ENCODE peak calls at places on chromosomes 5 and 9, in five cellular contexts. B is HepG2, D is GM12878, L is K562, G is H1. Z is an unnamed sample.

GRCh38 chr5:124239572-124239971 is 506.9 kb downstream of the ZNF608 start:
- DNase-seq in G (no peak), L (no peak), B (no peak), D (no peak), Z (no peak)

GRCh38 chr9:129459550-129460322 is 161.2 kb downstream of the C9orf50 start:
- DNase-seq in G (peak; percentile 71), B (no peak), L (no peak), D (no peak), Z (no peak)

GRCh38 chr9:82367929-82368328 is 379.4 kb downstream of the SPATA31D1 start:
- DNase-seq in B (no peak), L (no peak), D (no peak), G (no peak), Z (no peak)

GRCh38 chr9:76223749-76224340 is 170.4 kb downstream of the RFK start:
- DNase-seq in G (no peak), B (no peak), D (no peak), L (no peak), Z (no peak)

GRCh38 chr5:103444333-103445038 is 118.1 kb downstream of the NUDT12 start:
- DNase-seq in G (no peak), L (no peak), B (no peak), D (no peak), Z (no peak)

GRCh38 chr5:139103762-139104161 is 94.4 kb downstream of the SIL1 start:
- DNase-seq in L (no peak), B (no peak), D (no peak), G (no peak), Z (no peak)

GRCh38 chr9:19232830-19233194 is 2.3 kb downstream of the DENND4C start:
- DNase-seq in D (peak; percentile 46), B (no peak), L (no peak), G (no peak), Z (no peak)

GRCh38 chr5:135999396-136000139 is 29.2 kb upstream of the TGFBI start:
- DNase-seq in G (no peak), D (no peak), L (no peak), B (no peak), Z (no peak)

GRCh38 chr9:78301466-78301865 is 4.5 kb downstream of the PSAT1 start:
- DNase-seq in L (no peak), B (no peak), D (no peak), G (no peak), Z (no peak)

GRCh38 chr5:178242416-178242815 is 9.8 kb upstream of the PHYKPL start:
- DNase-seq in B (no peak), L (no peak), D (no peak), G (no peak), Z (no peak)

GRCh38 chr5:178241688-178242231 is 9.2 kb upstream of the PHYKPL start:
- DNase-seq in L (no peak), D (no peak), B (no peak), G (no peak), Z (no peak)

GRCh38 chr5:178246736-178247135 is 14.1 kb upstream of the PHYKPL start:
- DNase-seq in D (no peak), B (no peak), G (no peak), L (no peak), Z (no peak)

GRCh38 chr5:178245389-178245788 is 12.8 kb upstream of the PHYKPL start:
- DNase-seq in L (no peak), G (no peak), D (no peak), B (no peak), Z (no peak)

GRCh38 chr5:178244566-178244965 is 12.0 kb upstream of the PHYKPL start:
- DNase-seq in B (no peak), G (no peak), L (no peak), D (no peak), Z (no peak)
- TF ChIP-seq CREB1 in B (no peak), G (no peak), L (no peak), D (no peak), Z (no peak)

GRCh38 chr5:140312791-140313189 is 9.9 kb upstream of the PFDN1 start:
- DNase-seq in D (no peak), L (no peak), G (no peak), B (no peak), Z (no peak)
- H3K27ac ChIP-seq in D (no peak overlapping the region), L (no peak overlapping the region), G (no peak overlapping the region), B (no peak overlapping the region), Z (no peak overlapping the region)

GRCh38 chr5:72540759-72541438 is 33.7 kb upstream of the ZNF366 start:
- DNase-seq in G (no peak), B (no peak), L (no peak), D (no peak), Z (no peak)

GRCh38 chr5:72539726-72540125 is 32.5 kb upstream of the ZNF366 start:
- DNase-seq in D (no peak), G (no peak), L (no peak), B (no peak), Z (no peak)

GRCh38 chr5:72543365-72543764 is 36.2 kb upstream of the ZNF366 start:
- DNase-seq in B (no peak), G (no peak), L (no peak), D (no peak), Z (no peak)

GRCh38 chr5:72542695-72543094 is 35.5 kb upstream of the ZNF366 start:
- DNase-seq in L (no peak), D (no peak), B (no peak), G (no peak), Z (no peak)

GRCh38 chr5:72541501-72542235 is 34.5 kb upstream of the ZNF366 start:
- DNase-seq in D (no peak), L (no peak), G (no peak), B (no peak), Z (no peak)
- H3K4me3 ChIP-seq in D (no peak overlapping the region), L (no peak overlapping the region), G (no peak overlapping the region), B (no peak overlapping the region), Z (no peak overlapping the region)

GRCh38 chr5:180162304-180162661 is 46.7 kb downstream of the RASGEF1C start:
- DNase-seq in G (no peak), D (no peak), B (no peak), L (no peak), Z (no peak)

GRCh38 chr5:180160822-180161221 is 48.2 kb downstream of the RASGEF1C start:
- DNase-seq in L (no peak), D (no peak), G (no peak), B (no peak), Z (no peak)

GRCh38 chr5:180159756-180160155 is 49.3 kb downstream of the RASGEF1C start:
- DNase-seq in B (no peak), L (no peak), G (no peak), D (no peak), Z (no peak)

GRCh38 chr5:180161420-180162303 is 47.3 kb downstream of the RASGEF1C start:
- DNase-seq in D (no peak), L (no peak), B (peak; percentile 31), G (no peak), Z (peak; percentile 44)

DNA sequence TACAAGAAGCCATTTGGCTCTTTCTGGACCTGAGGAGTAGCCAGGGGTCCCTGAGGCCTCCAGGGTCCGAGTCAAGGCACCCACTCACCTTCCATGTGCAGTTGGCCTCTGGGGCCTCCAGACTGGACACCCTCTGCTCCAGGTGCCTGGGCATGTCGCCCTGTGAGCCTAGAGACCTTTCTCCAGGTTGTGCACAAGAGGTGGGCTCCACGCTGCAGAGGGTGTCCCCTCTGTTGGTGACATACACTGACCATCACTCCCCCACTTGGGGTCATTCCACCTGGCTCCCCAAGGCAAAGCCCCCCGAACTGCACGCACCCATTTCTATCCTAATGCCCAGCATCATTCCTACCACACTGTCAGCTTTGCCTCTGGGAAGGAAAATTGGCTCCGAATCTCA is 48.8 kb downstream of the RASGEF1C start:
- DNase-seq in G (no peak), L (no peak), D (no peak), B (no peak), Z (no peak)
- TF ChIP-seq CREB1 in G (no peak), L (no peak), D (no peak), B (no peak), Z (no peak)

DNA sequence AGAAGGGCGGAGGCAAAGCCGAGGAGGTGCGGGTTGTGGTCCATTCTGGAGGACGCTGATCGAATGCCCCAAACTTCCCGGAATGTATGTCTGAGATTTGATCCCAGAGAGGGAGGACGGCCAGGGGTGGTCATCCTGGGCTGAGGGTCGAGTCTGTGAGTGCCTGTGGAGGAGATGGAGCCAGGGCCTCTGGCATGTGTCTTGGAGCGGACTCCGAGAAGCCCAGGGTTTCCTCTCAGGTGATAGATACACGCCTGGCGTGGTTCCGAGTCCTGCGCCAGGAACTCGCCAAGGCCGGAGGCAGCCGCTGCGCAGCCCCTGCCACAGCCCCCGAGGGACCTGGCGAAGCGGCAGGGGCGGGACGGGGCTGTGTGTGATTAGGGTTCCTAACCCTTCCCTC is 363 bp downstream of the ZNF454 start:
- DNase-seq in B (no peak), L (no peak), G (no peak), D (no peak), Z (no peak)
- H3K27ac ChIP-seq in B (no peak overlapping the region), L (no peak overlapping the region), G (no peak overlapping the region), D (no peak overlapping the region), Z (no peak overlapping the region)

DNA sequence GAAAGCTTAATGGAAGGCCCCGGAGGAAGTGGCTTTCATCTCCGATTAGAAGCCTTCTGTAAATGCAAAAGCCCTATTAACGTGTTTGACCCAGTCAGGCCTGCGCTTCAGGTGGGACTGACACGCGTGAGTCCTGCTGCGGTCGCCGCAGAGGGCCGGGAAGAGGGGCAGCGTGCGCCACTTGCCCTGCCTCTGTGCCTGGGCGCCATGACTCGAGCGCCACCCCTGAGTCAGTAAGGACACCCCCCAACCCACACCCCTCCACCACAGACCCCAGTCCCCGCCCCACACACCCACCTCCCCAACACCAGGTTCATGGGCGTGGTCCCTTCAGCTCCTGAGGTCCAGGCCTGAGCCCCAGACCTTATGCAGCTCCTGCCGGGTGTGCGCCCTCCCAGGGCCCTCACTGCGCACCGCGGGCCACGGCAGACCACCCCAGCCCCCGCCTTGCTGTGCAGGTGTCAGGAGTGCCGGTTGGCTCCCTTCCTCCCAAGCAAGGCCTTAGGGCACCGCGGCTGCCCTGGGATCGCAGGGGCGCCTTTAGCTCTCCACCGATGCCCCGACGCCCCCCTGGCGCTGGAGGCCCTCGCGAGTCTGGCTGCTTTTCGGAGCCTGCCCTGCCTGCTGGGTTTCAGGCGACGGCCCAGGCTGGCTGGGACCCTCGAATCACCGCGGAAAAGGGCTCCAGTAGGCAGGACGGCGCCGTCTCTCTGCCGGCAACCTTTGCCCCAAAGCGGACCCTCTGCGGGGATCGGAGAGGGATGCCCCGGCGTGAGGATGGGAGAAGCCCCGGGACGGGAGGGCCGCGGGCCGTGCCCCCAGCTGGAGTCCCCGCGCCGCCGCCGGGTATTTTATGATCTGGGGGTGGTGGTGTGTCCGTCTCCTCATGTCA is 625 bp upstream of the OLFM1 start:
- DNase-seq in B (no peak), L (no peak), G (no peak), D (no peak), Z (no peak)
- H3K4me3 ChIP-seq in B (no peak overlapping the region), L (no peak overlapping the region), G (peak overlapping the region; percentile 10), D (no peak overlapping the region), Z (peak overlapping the region; percentile 61)

GRCh38 chr9:70411141-70411929 is 3.1 kb downstream of the KLF9 start:
- DNase-seq in D (no peak), G (no peak), B (peak; percentile 9), L (peak; percentile 19), Z (no peak)
- TF ChIP-seq CREB1 in D (no peak), G (no peak), B (no peak), L (no peak), Z (no peak)